ENCODE peak calls at places on chromosomes 2 and 18, in four cellular contexts. P is H1, J is HepG2, W is GM12878. N is an unnamed sample.

GRCh38 chr18:79525556-79526467 is 130.1 kb downstream of the NFATC1 start:
- DNase-seq in P (no peak), W (no peak), J (no peak), N (no peak)

GRCh38 chr2:173305303-173305702 is 49.4 kb upstream of the CDCA7 start:
- DNase-seq in P (no peak), W (no peak), J (no peak), N (no peak)

GRCh38 chr2:231575612-231576256 is 16.9 kb upstream of the TEX44 start:
- DNase-seq in P (no peak), W (no peak), J (no peak), N (no peak)

GRCh38 chr18:32383040-32383819 is 87.5 kb downstream of the GAREM1 start:
- DNase-seq in W (no peak), P (no peak), J (peak; percentile 78), N (no peak)

GRCh38 chr18:35344736-35345459 is 678 bp upstream of the ZNF24 start:
- DNase-seq in P (no peak), W (no peak), J (no peak), N (no peak)

GRCh38 chr2:50712569-50712968 is 319.4 kb downstream of the NRXN1 start:
- DNase-seq in W (no peak), P (no peak), J (no peak), N (no peak)

GRCh38 chr2:128404709-128405466 is 86.2 kb upstream of the HS6ST1 start:
- DNase-seq in P (no peak), W (no peak), J (no peak), N (no peak)

GRCh38 chr2:43484323-43484930 is 111.4 kb downstream of the THADA start:
- DNase-seq in P (peak; percentile 21), W (no peak), J (peak; percentile 85), N (peak; percentile 72)

GRCh38 chr2:54611830-54612545 is 111.5 kb upstream of the EML6 start:
- DNase-seq in P (no peak), J (no peak), W (no peak), N (no peak)

GRCh38 chr2:118786691-118787090 is 60.8 kb downstream of the EN1 start:
- DNase-seq in W (no peak), J (no peak), P (no peak), N (no peak)

GRCh38 chr18:22180722-22181121 is 11.3 kb downstream of the GATA6 start:
- DNase-seq in J (no peak), P (no peak), W (no peak), N (no peak)

GRCh38 chr2:189143930-189144329 is 35.6 kb downstream of the COL5A2 start:
- DNase-seq in W (no peak), J (no peak), P (no peak), N (no peak)

GRCh38 chr2:207768891-207769596 is 662 bp downstream of the FZD5 start:
- DNase-seq in W (no peak), J (peak; percentile 32), P (no peak), N (no peak)

GRCh38 chr2:42851740-42852250 is 59.4 kb upstream of the HAAO start:
- DNase-seq in P (no peak), W (no peak), J (no peak), N (no peak)

GRCh38 chr2:236180831-236181453 is 12.8 kb upstream of the GBX2 start:
- DNase-seq in J (peak; percentile 60), P (no peak), W (no peak), N (no peak)

GRCh38 chr2:177118636-177119035 is 94.0 kb upstream of the HNRNPA3 start:
- DNase-seq in P (peak; percentile 19), W (no peak), J (no peak), N (peak; percentile 48)

GRCh38 chr2:222878877-222879601 is 18.2 kb downstream of the ACSL3 start:
- DNase-seq in J (peak; percentile 42), P (no peak), W (no peak), N (no peak)

GRCh38 chr2:232876071-232876977 is 6.3 kb downstream of the SNORC start:
- DNase-seq in W (no peak), J (no peak), P (no peak), N (no peak)

GRCh38 chr2:112640800-112641675 is 4.7 kb upstream of the SLC20A1 start:
- DNase-seq in W (no peak), P (no peak), J (no peak), N (no peak)

GRCh38 chr2:236720974-236721600 is 151.5 kb downstream of the ACKR3 start:
- DNase-seq in P (no peak), J (no peak), W (no peak), N (no peak)

GRCh38 chr2:241576293-241576654 is 17.7 kb downstream of the BOK start:
- DNase-seq in J (no peak), P (no peak), W (no peak), N (no peak)

GRCh38 chr2:70050631-70051425 is 36.4 kb upstream of the PCBP1 start:
- DNase-seq in P (no peak), W (no peak), J (peak; percentile 81), N (no peak)

DNA sequence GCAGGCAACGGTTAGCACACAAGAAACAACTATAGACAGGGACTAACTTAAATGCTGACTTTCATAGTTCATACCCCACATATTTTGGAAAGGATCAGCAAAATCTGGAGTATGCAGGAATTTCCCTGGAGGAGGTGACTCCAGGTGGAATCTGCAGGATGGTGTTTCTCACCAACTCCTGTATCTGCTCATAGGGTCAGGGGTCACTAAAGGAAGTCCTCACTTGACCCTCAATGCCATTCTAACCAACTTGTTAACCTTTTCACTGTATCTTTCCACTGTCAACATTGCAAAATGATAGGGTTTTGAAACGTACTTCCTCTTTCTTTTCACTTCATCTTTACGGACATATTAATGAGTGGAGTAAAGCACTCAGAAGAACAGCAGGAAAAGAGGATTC is 207.0 kb upstream of the CXCR4 start:
- DNase-seq in W (no peak), J (no peak), P (no peak), N (no peak)
- TF ChIP-seq SUZ12 in W (no peak), J (no peak), P (no peak), N (no peak)

GRCh38 chr2:17617508-17617907 is 77.0 kb downstream of the VSNL1 start:
- DNase-seq in J (no peak), W (no peak), P (no peak), N (no peak)

GRCh38 chr2:17616405-17616804 is 75.9 kb downstream of the VSNL1 start:
- DNase-seq in J (no peak), P (no peak), W (no peak), N (no peak)

GRCh38 chr2:17615728-17616351 is 75.3 kb downstream of the VSNL1 start:
- DNase-seq in W (no peak), P (no peak), J (peak; percentile 30), N (no peak)

GRCh38 chr2:17614174-17614573 is 73.7 kb downstream of the VSNL1 start:
- DNase-seq in W (no peak), J (no peak), P (no peak), N (no peak)

DNA sequence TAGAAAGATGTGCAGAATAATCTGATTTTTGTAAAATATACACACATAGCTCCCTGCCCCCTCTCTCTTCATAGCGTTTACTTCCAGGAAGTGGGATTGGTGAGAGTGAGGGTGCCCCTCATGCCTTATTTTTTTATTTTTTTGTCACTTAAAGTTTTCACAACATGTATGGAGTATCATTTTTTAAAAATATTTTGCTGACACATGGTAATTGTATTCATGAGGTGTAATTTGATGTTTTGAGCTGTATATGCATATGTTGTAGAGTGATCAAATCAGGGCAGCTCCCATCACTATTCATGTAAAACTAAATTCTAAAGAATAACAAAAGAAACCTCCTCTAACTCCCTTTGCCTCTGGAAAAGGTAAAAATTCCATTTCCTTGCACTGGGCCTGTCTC is 74.7 kb downstream of the VSNL1 start:
- DNase-seq in P (no peak), W (no peak), J (no peak), N (no peak)
- H3K4me3 ChIP-seq in P (no peak overlapping the region), W (no peak overlapping the region), J (no peak overlapping the region), N (no peak overlapping the region)

GRCh38 chr18:49723648-49724180 is 89.6 kb downstream of the ACAA2 start:
- DNase-seq in W (peak; percentile 43), P (no peak), J (peak; percentile 80), N (no peak)
- H3K4me1 ChIP-seq in W (peaks cover 5% of the 10 kb centered on the region), P (peaks cover 4% of the 10 kb centered on the region), J (peaks cover 33% of the 10 kb centered on the region), N (peaks cover 2% of the 10 kb centered on the region)

GRCh38 chr2:195642027-195642676 is 14.9 kb upstream of the SLC39A10 start:
- DNase-seq in J (no peak), W (no peak), P (no peak), N (no peak)
- TF ChIP-seq SUZ12 in J (no peak), W (no peak), P (no peak), N (no peak)

GRCh38 chr2:104860141-104860790 is 6.4 kb downstream of the POU3F3 start:
- DNase-seq in J (no peak), W (no peak), P (no peak), N (no peak)
- H3K4me3 ChIP-seq in J (no peak overlapping the region), W (no peak overlapping the region), P (no peak overlapping the region), N (no peak overlapping the region)

DNA sequence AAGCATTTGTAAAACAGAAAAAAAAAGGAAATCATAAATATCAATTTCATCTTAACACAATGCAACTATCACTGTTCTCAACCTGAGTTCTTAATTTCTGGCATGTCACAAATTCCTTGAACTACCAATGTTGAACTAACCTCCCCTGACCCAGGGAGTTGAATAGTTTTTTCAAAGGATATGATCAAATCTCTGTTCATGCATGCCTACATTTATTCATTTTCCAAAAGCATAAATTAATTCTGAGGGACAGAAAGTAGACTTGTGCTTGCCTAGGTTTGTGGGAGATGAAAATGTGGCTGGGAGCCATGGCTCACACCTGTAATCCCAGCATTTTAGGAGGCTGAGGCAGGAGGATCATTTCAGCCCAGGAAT is 175.7 kb downstream of the TGIF1 start:
- DNase-seq in J (no peak), W (no peak), P (no peak), N (no peak)
- H3K4me1 ChIP-seq in J (peaks cover 64% of the 10 kb centered on the region), W (no peaks in the 10 kb centered on the region), P (peaks cover 21% of the 10 kb centered on the region), N (peaks cover 3% of the 10 kb centered on the region)

GRCh38 chr2:3637311-3637675 is 20.7 kb upstream of the ALLC start:
- DNase-seq in J (no peak), P (no peak), W (no peak), N (no peak)

GRCh38 chr2:3636586-3637310 is 21.3 kb upstream of the ALLC start:
- DNase-seq in W (no peak), P (no peak), J (no peak), N (no peak)

GRCh38 chr2:3639015-3639630 is 18.9 kb upstream of the ALLC start:
- DNase-seq in J (no peak), W (no peak), P (no peak), N (no peak)

GRCh38 chr2:3638456-3638810 is 19.6 kb upstream of the ALLC start:
- DNase-seq in P (no peak), J (no peak), W (no peak), N (no peak)

DNA sequence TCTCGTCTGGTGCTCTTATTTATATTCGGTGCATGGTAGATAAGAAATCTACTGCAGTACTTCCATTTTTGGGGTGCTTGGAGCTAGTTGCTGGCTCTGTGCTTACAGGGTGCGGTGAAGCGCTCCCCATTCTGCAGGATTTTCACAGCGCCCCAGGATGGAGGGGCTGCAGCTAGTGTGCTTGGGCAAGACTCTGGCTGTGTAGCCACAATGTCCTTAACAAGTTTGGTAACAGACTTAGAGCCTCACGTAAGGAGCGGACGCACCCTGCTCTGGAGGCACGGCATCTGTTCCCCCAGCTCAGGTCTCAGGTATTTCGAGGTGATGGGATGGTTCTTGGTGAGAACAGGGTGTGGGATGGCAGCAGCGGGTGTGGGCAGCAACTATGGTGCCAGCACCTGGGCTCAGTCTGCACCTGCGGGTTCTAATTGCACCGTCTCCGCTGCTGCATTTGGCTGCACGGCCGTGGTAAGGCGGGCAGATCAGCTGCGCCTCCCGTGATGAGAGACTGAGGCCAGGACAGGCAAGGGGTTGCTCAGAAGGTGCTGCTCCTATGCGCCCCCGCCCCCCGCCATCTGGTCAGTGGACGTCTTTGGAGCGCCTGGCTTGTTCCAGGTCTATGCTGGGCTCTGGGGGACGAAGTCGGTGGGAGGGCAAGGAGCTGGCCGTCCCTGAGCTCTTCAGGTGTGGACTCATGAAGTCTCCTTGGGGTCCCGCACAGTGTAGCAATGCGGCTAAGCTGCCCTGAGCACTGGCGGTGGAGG is 20.1 kb upstream of the ALLC start:
- DNase-seq in W (no peak), P (no peak), J (no peak), N (no peak)
- TF ChIP-seq SUZ12 in W (no peak), P (no peak), J (no peak), N (no peak)

N was measured in NT2/D1.